ENCODE peak calls at places on chromosome 14, in eight cellular contexts. Q, P, J, U, D, W, H and K are unnamed samples.

GRCh38 chr14:95547626-95548327 is 12.9 kb downstream of the GLRX5 start:
- DNase-seq in Q (no peak), P (no peak), J (no peak), U (no peak), D (no peak), W (no peak), H (peak; percentile 75), K (peak; percentile 47)

GRCh38 chr14:28785096-28785952 is 18.7 kb downstream of the FOXG1 start:
- DNase-seq in Q (no peak), P (no peak), J (no peak), U (no peak), D (no peak), W (no peak), H (peak; percentile 34), K (no peak)

GRCh38 chr14:77376380-77376770 is 519 bp downstream of the TMED8 start:
- DNase-seq in Q (no peak), P (no peak), J (peak; percentile 29), U (peak; percentile 18), D (peak; percentile 16), W (no peak), H (peak; percentile 7), K (peak; percentile 19)

GRCh38 chr14:100670017-100670974 is 56.4 kb upstream of the DLK1 start:
- DNase-seq in Q (no peak), P (no peak), J (no peak), U (no peak), D (no peak), W (no peak), H (no peak), K (no peak)

GRCh38 chr14:25406818-25407217 is 356.9 kb upstream of the STXBP6 start:
- DNase-seq in Q (no peak), P (peak; percentile 79), J (no peak), U (peak; percentile 44), D (no peak), W (no peak), H (peak; percentile 1), K (no peak)

GRCh38 chr14:79663453-79663852 is 547.9 kb downstream of the DIO2 start:
- DNase-seq in Q (no peak), P (no peak), J (no peak), U (no peak), D (no peak), W (no peak), H (no peak), K (no peak)

GRCh38 chr14:104460920-104461651 is 118.5 kb upstream of the C14orf180 start:
- DNase-seq in Q (no peak), P (peak; percentile 38), J (no peak), U (no peak), D (no peak), W (no peak), H (no peak), K (no peak)

GRCh38 chr14:102793531-102794328 is 16.5 kb downstream of the TRAF3 start:
- DNase-seq in Q (no peak), P (no peak), J (no peak), U (no peak), D (no peak), W (no peak), H (no peak), K (no peak)

GRCh38 chr14:64788706-64789105 is 84.5 kb downstream of the PLEKHG3 start:
- DNase-seq in Q (peak; percentile 37), P (no peak), J (peak; percentile 46), U (no peak), D (no peak), W (peak; percentile 78), H (peak; percentile 97), K (peak; percentile 77)

GRCh38 chr14:39500253-39500652 is 68.0 kb upstream of the FBXO33 start:
- DNase-seq in Q (no peak), P (no peak), J (no peak), U (no peak), D (no peak), W (no peak), H (no peak), K (no peak)

GRCh38 chr14:87179936-87180335 is 813.0 kb downstream of the GALC start:
- DNase-seq in Q (no peak), P (no peak), J (no peak), U (no peak), D (no peak), W (no peak), H (peak; percentile 20), K (peak; percentile 2)

GRCh38 chr14:101591582-101591981 is 30.3 kb downstream of the DIO3 start:
- DNase-seq in Q (no peak), P (no peak), J (no peak), U (no peak), D (no peak), W (no peak), H (no peak), K (no peak)

GRCh38 chr14:48973136-48973535 is 613.0 kb downstream of the RPS29 start:
- DNase-seq in Q (no peak), P (peak; percentile 43), J (no peak), U (no peak), D (no peak), W (no peak), H (peak; percentile 77), K (peak; percentile 40)

GRCh38 chr14:74240794-74241610 is 1.8 kb downstream of the VSX2 start:
- DNase-seq in Q (no peak), P (peak; percentile 41), J (no peak), U (no peak), D (no peak), W (no peak), H (no peak), K (peak; percentile 16)
- H3K4me3 ChIP-seq in Q (no peak overlapping the region), P (peak overlapping the region; percentile 14), J (peak overlapping the region; percentile 8), U (no peak overlapping the region), D (peak overlapping the region; percentile 59), W (no peak overlapping the region), H (no peak overlapping the region), K (no peak overlapping the region)

DNA sequence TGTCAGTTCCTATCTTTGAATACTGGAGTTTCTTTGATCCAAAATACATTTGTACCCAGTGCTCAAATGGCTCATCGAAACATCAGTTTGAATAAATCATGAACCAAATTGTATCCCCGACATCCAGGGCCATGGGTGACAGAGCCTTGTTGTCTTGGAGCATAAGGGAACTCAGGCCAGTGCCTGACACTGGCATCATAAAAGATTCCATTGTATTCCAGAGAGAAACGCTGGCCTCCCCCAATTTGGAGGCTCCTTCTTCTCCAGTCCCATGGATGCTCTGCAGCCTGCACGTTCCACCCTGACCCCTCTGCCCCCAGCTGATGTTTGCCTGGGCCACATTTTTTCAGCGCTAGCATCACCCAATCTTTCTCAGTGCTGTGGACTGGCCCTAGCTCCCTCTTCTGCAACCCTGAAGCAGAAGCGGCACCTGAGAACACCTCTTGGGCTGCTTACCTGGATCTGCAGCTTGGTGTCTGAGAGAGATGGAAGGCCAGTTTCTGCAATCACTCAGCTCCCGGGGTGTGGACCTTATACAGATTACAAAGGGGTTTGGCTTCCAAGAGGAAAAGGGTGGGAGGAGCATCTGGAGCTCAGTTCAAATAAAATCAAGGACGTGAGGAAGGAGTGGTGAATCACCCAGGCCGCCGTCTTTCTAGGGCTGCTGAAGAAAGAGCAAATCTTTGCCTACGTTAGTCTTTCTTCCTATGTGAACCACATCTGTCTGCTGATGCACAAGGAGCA is at the start of gene RNASE1:
- DNase-seq in Q (no peak), P (no peak), J (peak; percentile 6), U (no peak), D (peak; percentile 34), W (no peak), H (no peak), K (no peak)
- H3K4me3 ChIP-seq in Q (no peak within 1 kb of the TSS), P (no peak within 1 kb of the TSS), J (no peak within 1 kb of the TSS), U (no peak within 1 kb of the TSS), D (peak within 1 kb of the TSS; percentile 66), W (no peak within 1 kb of the TSS), H (no peak within 1 kb of the TSS), K (no peak within 1 kb of the TSS)

DNA sequence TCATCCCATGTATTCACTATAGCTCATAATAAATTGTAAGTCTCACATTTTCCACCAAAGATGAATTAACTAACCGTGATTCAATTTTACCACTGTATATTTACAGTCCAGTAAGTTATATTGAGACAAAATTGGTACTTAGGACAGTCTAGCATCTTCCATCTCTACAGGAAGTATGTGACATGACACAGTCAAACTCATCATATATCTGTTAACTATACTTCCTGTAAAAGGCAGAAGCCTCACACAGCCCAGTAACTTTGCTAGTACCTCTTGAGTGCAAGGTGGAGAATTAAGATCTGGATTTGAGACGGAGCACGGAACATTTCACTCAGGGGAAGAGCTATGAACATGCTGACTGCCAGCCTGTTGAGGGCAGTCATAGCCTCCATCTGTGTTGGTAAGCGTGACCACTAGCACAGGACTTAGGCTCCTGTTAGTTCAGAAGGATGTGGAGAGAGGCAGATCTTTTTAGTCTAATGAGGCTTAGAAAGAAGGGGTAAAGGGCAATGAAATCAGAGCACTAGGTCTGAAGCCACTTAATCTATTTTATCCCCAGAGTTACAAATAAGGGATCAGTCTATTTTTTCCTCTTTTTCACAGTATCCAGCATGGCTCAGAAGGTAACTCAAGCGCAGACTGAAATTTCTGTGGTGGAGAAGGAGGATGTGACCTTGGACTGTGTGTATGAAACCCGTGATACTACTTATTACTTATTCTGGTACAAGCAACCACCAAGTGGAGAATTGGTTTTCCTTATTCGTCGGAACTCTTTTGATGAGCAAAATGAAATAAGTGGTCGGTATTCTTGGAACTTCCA is 333.9 kb upstream of the OR4E1 start:
- DNase-seq in Q (no peak), P (no peak), J (no peak), U (no peak), D (no peak), W (no peak), H (no peak), K (no peak)
- H3K4me3 ChIP-seq in Q (no peak overlapping the region), P (no peak overlapping the region), J (no peak overlapping the region), U (no peak overlapping the region), D (no peak overlapping the region), W (no peak overlapping the region), H (no peak overlapping the region), K (no peak overlapping the region)

GRCh38 chr14:50953497-50953896 is 9.2 kb upstream of the PYGL start:
- DNase-seq in Q (no peak), P (no peak), J (no peak), U (no peak), D (no peak), W (no peak), H (no peak), K (no peak)

GRCh38 chr14:50951032-50951431 is 6.7 kb upstream of the PYGL start:
- DNase-seq in Q (no peak), P (no peak), J (no peak), U (no peak), D (no peak), W (no peak), H (no peak), K (no peak)

GRCh38 chr14:50955373-50956043 is 11.2 kb upstream of the PYGL start:
- DNase-seq in Q (peak; percentile 95), P (peak; percentile 20), J (peak; percentile 90), U (no peak), D (peak; percentile 43), W (peak; percentile 90), H (peak; percentile 97), K (peak; percentile 96)

GRCh38 chr14:50957296-50957695 is 13.0 kb upstream of the PYGL start:
- DNase-seq in Q (no peak), P (no peak), J (no peak), U (no peak), D (no peak), W (no peak), H (peak; percentile 52), K (peak; percentile 67)

DNA sequence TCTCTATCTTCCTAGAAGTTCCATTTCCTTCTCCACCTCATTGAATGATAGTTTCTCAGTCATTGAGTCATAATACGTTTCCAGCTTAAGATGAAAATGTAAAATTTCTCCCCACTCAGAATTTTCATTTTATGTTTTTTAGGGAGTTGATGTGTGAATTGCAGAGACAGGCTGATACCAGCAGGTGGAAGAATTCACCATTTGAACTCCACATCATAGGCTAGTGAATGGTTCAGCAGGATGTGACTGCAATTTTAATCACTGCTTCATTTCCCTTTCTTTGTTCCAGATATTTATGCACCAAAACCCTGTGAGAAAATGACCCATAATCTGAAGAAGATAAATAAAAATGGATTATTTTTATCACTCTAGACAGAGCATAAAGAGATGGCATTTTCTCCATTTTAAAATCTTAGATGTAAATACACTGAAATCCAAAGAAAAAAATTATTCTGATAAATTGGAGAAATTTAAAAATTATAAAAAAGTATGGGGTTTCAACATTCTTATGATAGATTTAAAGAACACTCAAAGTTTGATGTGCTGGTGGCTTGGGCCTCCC is 10.6 kb upstream of the PYGL start:
- DNase-seq in Q (peak; percentile 23), P (peak; percentile 58), J (peak; percentile 61), U (no peak), D (no peak), W (peak; percentile 35), H (peak; percentile 69), K (peak; percentile 67)
- H3K4me3 ChIP-seq in Q (no peak overlapping the region), P (no peak overlapping the region), J (peak overlapping the region; percentile 9), U (no peak overlapping the region), D (no peak overlapping the region), W (no peak overlapping the region), H (no peak overlapping the region), K (no peak overlapping the region)